ENCODE peak calls at places on chromosomes 5 and 9, in four cellular contexts. One of them, this sample, is unnamed.

GRCh38 chr5:3226171-3226570 is 369.5 kb upstream of the IRX1 start:
- DNase-seq in H1: no peak
- DNase-seq in HepG2: no peak
- DNase-seq in K562: no peak
- DNase-seq in this sample: no peak

GRCh38 chr9:38641985-38642864 is 21.8 kb upstream of the ANKRD18A start:
- DNase-seq in H1: peak
- DNase-seq in HepG2: peak
- DNase-seq in K562: peak
- DNase-seq in this sample: peak

GRCh38 chr9:70948744-70949143 is 172.7 kb downstream of the TRPM3 start:
- DNase-seq in H1: no peak
- DNase-seq in HepG2: no peak
- DNase-seq in K562: no peak
- DNase-seq in this sample: no peak

GRCh38 chr5:67000794-67001475 is 195.7 kb downstream of the CD180 start:
- DNase-seq in H1: no peak
- DNase-seq in HepG2: no peak
- DNase-seq in K562: no peak
- DNase-seq in this sample: no peak

GRCh38 chr5:56233230-56233629 is at the start of gene ANKRD55:
- DNase-seq in H1: no peak
- DNase-seq in HepG2: no peak
- DNase-seq in K562: no peak
- DNase-seq in this sample: no peak

GRCh38 chr5:61052870-61053269 is 107.9 kb downstream of the NDUFAF2 start:
- DNase-seq in H1: no peak
- DNase-seq in HepG2: peak
- DNase-seq in K562: no peak
- DNase-seq in this sample: peak

GRCh38 chr9:35136866-35137265 is 21.2 kb upstream of the ATOSB start:
- DNase-seq in H1: no peak
- DNase-seq in HepG2: no peak
- DNase-seq in K562: no peak
- DNase-seq in this sample: no peak

GRCh38 chr5:78927657-78928282 is 57.3 kb downstream of the ARSB start:
- DNase-seq in H1: peak
- DNase-seq in HepG2: peak
- DNase-seq in K562: no peak
- DNase-seq in this sample: peak

GRCh38 chr5:63831381-63831780 is 130.9 kb downstream of the HTR1A start:
- DNase-seq in H1: no peak
- DNase-seq in HepG2: no peak
- DNase-seq in K562: no peak
- DNase-seq in this sample: no peak

GRCh38 chr5:169127431-169127830 is 173.5 kb downstream of the SLIT3 start:
- DNase-seq in H1: no peak
- DNase-seq in HepG2: no peak
- DNase-seq in K562: no peak
- DNase-seq in this sample: no peak

GRCh38 chr5:98638701-98639100 is 134.8 kb upstream of the RGMB start:
- DNase-seq in H1: no peak
- DNase-seq in HepG2: no peak
- DNase-seq in K562: no peak
- DNase-seq in this sample: no peak

GRCh38 chr5:107170620-107171019 is 500.1 kb downstream of the EFNA5 start:
- DNase-seq in H1: no peak
- DNase-seq in HepG2: no peak
- DNase-seq in K562: no peak
- DNase-seq in this sample: no peak

GRCh38 chr5:167813381-167813780 is 478.1 kb upstream of the WWC1 start:
- DNase-seq in H1: no peak
- DNase-seq in HepG2: no peak
- DNase-seq in K562: no peak
- DNase-seq in this sample: peak

GRCh38 chr5:160260006-160260775 is 30.9 kb downstream of the FABP6 start:
- DNase-seq in H1: no peak
- DNase-seq in HepG2: no peak
- DNase-seq in K562: peak
- DNase-seq in this sample: no peak

GRCh38 chr5:149605998-149606721 is 24.9 kb downstream of the ARHGEF37 start:
- DNase-seq in H1: no peak
- DNase-seq in HepG2: no peak
- DNase-seq in K562: peak
- DNase-seq in this sample: peak

GRCh38 chr9:2216591-2216990 is 201.4 kb downstream of the SMARCA2 start:
- DNase-seq in H1: no peak
- DNase-seq in HepG2: no peak
- DNase-seq in K562: no peak
- DNase-seq in this sample: no peak

GRCh38 chr5:89584339-89584956 is 701.5 kb upstream of the MEF2C start:
- DNase-seq in H1: no peak
- DNase-seq in HepG2: no peak
- DNase-seq in K562: no peak
- DNase-seq in this sample: no peak

GRCh38 chr5:54234304-54234938 is 76.0 kb downstream of the ARL15 start:
- DNase-seq in H1: no peak
- DNase-seq in HepG2: peak
- DNase-seq in K562: no peak
- DNase-seq in this sample: peak

GRCh38 chr9:92535940-92536850 is at the start of gene ECM2:
- DNase-seq in H1: no peak
- DNase-seq in HepG2: no peak
- DNase-seq in K562: no peak
- DNase-seq in this sample: no peak

GRCh38 chr9:1707291-1707690 is 307.9 kb upstream of the SMARCA2 start:
- DNase-seq in H1: no peak
- DNase-seq in HepG2: no peak
- DNase-seq in K562: no peak
- DNase-seq in this sample: no peak

GRCh38 chr5:75733767-75734166 is 16.5 kb upstream of the POC5 start:
- DNase-seq in H1: no peak
- DNase-seq in HepG2: no peak
- DNase-seq in K562: no peak
- DNase-seq in this sample: no peak
- TF ChIP-seq HDAC2 in H1: no peak
- TF ChIP-seq HDAC2 in HepG2: no peak
- TF ChIP-seq HDAC2 in K562: no peak
- TF ChIP-seq HDAC2 in this sample: no peak

DNA sequence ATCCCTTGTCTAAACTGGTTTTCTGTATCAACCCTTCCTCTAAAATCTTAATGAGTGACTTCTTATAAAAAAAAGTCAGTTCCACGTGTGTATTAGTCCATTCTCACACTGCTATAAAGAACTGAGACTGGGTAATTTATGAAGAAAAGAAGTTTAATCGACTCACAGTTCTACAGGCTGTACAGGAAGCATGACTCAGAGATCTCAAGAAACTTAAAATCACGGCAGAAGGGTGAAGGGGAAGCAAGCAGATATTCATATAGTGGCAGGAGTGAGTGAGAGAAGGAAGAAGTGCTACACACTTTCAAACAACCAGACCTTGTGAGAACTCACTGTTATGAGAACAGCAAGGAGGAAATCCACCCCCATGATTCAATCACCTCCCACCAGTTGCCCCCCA is 307.8 kb upstream of the ARRDC3 start:
- DNase-seq in H1: no peak
- DNase-seq in HepG2: no peak
- DNase-seq in K562: no peak
- DNase-seq in this sample: no peak
- TF ChIP-seq RNF2 in H1: no peak
- TF ChIP-seq RNF2 in HepG2: no peak
- TF ChIP-seq RNF2 in K562: no peak
- TF ChIP-seq RNF2 in this sample: no peak

DNA sequence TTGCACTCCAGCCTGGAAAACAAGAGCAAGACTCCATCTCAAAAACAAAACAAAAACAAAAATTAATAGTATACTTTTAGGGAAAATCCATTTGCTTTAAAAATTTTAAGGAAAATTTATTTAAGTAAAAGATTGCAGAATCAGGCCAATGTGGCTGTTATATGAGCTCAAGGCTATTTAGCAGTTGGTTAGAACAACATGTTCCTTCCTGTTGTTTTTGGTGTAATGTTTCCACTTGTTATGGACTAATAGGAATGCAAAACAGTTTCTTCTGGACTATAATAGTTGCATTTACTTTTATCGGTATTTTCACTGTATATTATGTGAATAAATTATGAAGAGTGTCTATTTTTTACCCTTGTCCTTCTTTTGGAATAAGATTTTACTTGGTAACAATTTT is 3.0 kb upstream of the CDC42SE2 start:
- DNase-seq in H1: no peak
- DNase-seq in HepG2: no peak
- DNase-seq in K562: no peak
- DNase-seq in this sample: no peak
- TF ChIP-seq USF2 in H1: no peak
- TF ChIP-seq USF2 in HepG2: no peak
- TF ChIP-seq USF2 in K562: no peak
- TF ChIP-seq USF2 in this sample: no peak

GRCh38 chr9:126861707-126862460 is 1.4 kb downstream of the ZBTB34 start:
- DNase-seq in H1: no peak
- DNase-seq in HepG2: no peak
- DNase-seq in K562: peak
- DNase-seq in this sample: no peak

GRCh38 chr9:126864771-126865170 is 4.3 kb downstream of the ZBTB34 start:
- DNase-seq in H1: no peak
- DNase-seq in HepG2: no peak
- DNase-seq in K562: no peak
- DNase-seq in this sample: no peak

GRCh38 chr9:126860757-126861466 is 473 bp downstream of the ZBTB34 start:
- DNase-seq in H1: peak
- DNase-seq in HepG2: no peak
- DNase-seq in K562: peak
- DNase-seq in this sample: no peak

GRCh38 chr9:126860077-126860756 is at the start of gene ZBTB34:
- DNase-seq in H1: peak
- DNase-seq in HepG2: peak
- DNase-seq in K562: peak
- DNase-seq in this sample: peak

GRCh38 chr9:126862461-126862830 is 2.0 kb downstream of the ZBTB34 start:
- DNase-seq in H1: no peak
- DNase-seq in HepG2: no peak
- DNase-seq in K562: no peak
- DNase-seq in this sample: no peak
- TF ChIP-seq HDAC2 in H1: no peak
- TF ChIP-seq HDAC2 in HepG2: no peak
- TF ChIP-seq HDAC2 in K562: no peak
- TF ChIP-seq HDAC2 in this sample: no peak

GRCh38 chr5:153896701-153897100 is 142.0 kb downstream of the FAM114A2 start:
- DNase-seq in H1: no peak
- DNase-seq in HepG2: no peak
- DNase-seq in K562: no peak
- DNase-seq in this sample: no peak

GRCh38 chr5:153896117-153896516 is 142.6 kb downstream of the FAM114A2 start:
- DNase-seq in H1: no peak
- DNase-seq in HepG2: no peak
- DNase-seq in K562: no peak
- DNase-seq in this sample: no peak

GRCh38 chr5:153891394-153891793 is 147.3 kb downstream of the FAM114A2 start:
- DNase-seq in H1: no peak
- DNase-seq in HepG2: no peak
- DNase-seq in K562: no peak
- DNase-seq in this sample: no peak

GRCh38 chr5:153895266-153895665 is 143.4 kb downstream of the FAM114A2 start:
- DNase-seq in H1: no peak
- DNase-seq in HepG2: no peak
- DNase-seq in K562: no peak
- DNase-seq in this sample: no peak

GRCh38 chr5:153893809-153894208 is 144.9 kb downstream of the FAM114A2 start:
- DNase-seq in H1: no peak
- DNase-seq in HepG2: no peak
- DNase-seq in K562: peak
- DNase-seq in this sample: no peak
- TF ChIP-seq RNF2 in H1: no peak
- TF ChIP-seq RNF2 in HepG2: no peak
- TF ChIP-seq RNF2 in K562: no peak
- TF ChIP-seq RNF2 in this sample: no peak